ENCODE peak calls at places on chromosomes 1 and 21, in seven cellular contexts. One of them, this sample, is unnamed.
A peak's percentile ranks its signal among the peaks of the same experiment; 100 is the strongest.

GRCh38 chr1:12615166-12615915 is 2.7 kb downstream of the DHRS3 start:
- DNase-seq in foreskin fibroblast: peak; percentile 42
- DNase-seq in pancreas: no peak
- DNase-seq in esophagus muscularis mucosa: no peak
- DNase-seq in ovary: no peak
- DNase-seq in NB4: peak; percentile 63
- DNase-seq in nephron progenitor cell: no peak
- DNase-seq in this sample: no peak

GRCh38 chr1:235673981-235674380 is 24.4 kb upstream of the GNG4 start:
- DNase-seq in ovary: no peak
- DNase-seq in pancreas: no peak
- DNase-seq in foreskin fibroblast: no peak
- DNase-seq in NB4: no peak
- DNase-seq in esophagus muscularis mucosa: no peak
- DNase-seq in nephron progenitor cell: no peak
- DNase-seq in this sample: no peak

GRCh38 chr1:36522021-36522420 is 39.3 kb upstream of the CSF3R start:
- DNase-seq in foreskin fibroblast: no peak
- DNase-seq in ovary: no peak
- DNase-seq in NB4: no peak
- DNase-seq in esophagus muscularis mucosa: no peak
- DNase-seq in pancreas: no peak
- DNase-seq in nephron progenitor cell: no peak
- DNase-seq in this sample: no peak

GRCh38 chr1:101843160-101843559 is 153.6 kb downstream of the OLFM3 start:
- DNase-seq in foreskin fibroblast: no peak
- DNase-seq in pancreas: no peak
- DNase-seq in ovary: no peak
- DNase-seq in nephron progenitor cell: no peak
- DNase-seq in esophagus muscularis mucosa: no peak
- DNase-seq in NB4: no peak
- DNase-seq in this sample: no peak

GRCh38 chr1:150257624-150258274 is at the start of gene CA14:
- DNase-seq in nephron progenitor cell: peak; percentile 69
- DNase-seq in foreskin fibroblast: no peak
- DNase-seq in pancreas: no peak
- DNase-seq in esophagus muscularis mucosa: no peak
- DNase-seq in ovary: peak; percentile 34
- DNase-seq in NB4: no peak
- DNase-seq in this sample: no peak

GRCh38 chr1:220922951-220923350 is 43.7 kb downstream of the HLX start:
- DNase-seq in esophagus muscularis mucosa: peak; percentile 17
- DNase-seq in ovary: no peak
- DNase-seq in pancreas: no peak
- DNase-seq in nephron progenitor cell: no peak
- DNase-seq in foreskin fibroblast: no peak
- DNase-seq in NB4: no peak
- DNase-seq in this sample: no peak

GRCh38 chr1:151540982-151541377 is 871 bp downstream of the TUFT1 start:
- DNase-seq in foreskin fibroblast: no peak
- DNase-seq in esophagus muscularis mucosa: no peak
- DNase-seq in pancreas: peak; percentile 39
- DNase-seq in NB4: no peak
- DNase-seq in ovary: peak; percentile 18
- DNase-seq in nephron progenitor cell: peak; percentile 44
- DNase-seq in this sample: no peak

GRCh38 chr21:38784458-38785266 is 21.1 kb upstream of the ETS2 start:
- DNase-seq in esophagus muscularis mucosa: no peak
- DNase-seq in NB4: no peak
- DNase-seq in nephron progenitor cell: no peak
- DNase-seq in foreskin fibroblast: no peak
- DNase-seq in ovary: no peak
- DNase-seq in pancreas: no peak
- DNase-seq in this sample: no peak

GRCh38 chr1:174198192-174198591 is 38.9 kb downstream of the RABGAP1L start:
- DNase-seq in nephron progenitor cell: no peak
- DNase-seq in ovary: no peak
- DNase-seq in pancreas: no peak
- DNase-seq in NB4: no peak
- DNase-seq in foreskin fibroblast: no peak
- DNase-seq in esophagus muscularis mucosa: no peak
- DNase-seq in this sample: no peak

GRCh38 chr1:117535776-117536175 is 70.1 kb upstream of the TENT5C start:
- DNase-seq in ovary: no peak
- DNase-seq in NB4: no peak
- DNase-seq in foreskin fibroblast: no peak
- DNase-seq in nephron progenitor cell: no peak
- DNase-seq in pancreas: no peak
- DNase-seq in esophagus muscularis mucosa: no peak
- DNase-seq in this sample: no peak

GRCh38 chr21:34992736-34993135 is 56.4 kb downstream of the RUNX1 start:
- DNase-seq in nephron progenitor cell: no peak
- DNase-seq in esophagus muscularis mucosa: no peak
- DNase-seq in NB4: no peak
- DNase-seq in pancreas: peak; percentile 25
- DNase-seq in foreskin fibroblast: peak; percentile 35
- DNase-seq in ovary: peak; percentile 43
- DNase-seq in this sample: peak; percentile 38

GRCh38 chr1:95992013-95992412 is 729.6 kb upstream of the PTBP2 start:
- DNase-seq in ovary: no peak
- DNase-seq in foreskin fibroblast: peak; percentile 4
- DNase-seq in pancreas: no peak
- DNase-seq in NB4: no peak
- DNase-seq in esophagus muscularis mucosa: no peak
- DNase-seq in nephron progenitor cell: no peak
- DNase-seq in this sample: no peak

GRCh38 chr1:146012703-146013565 is 8.6 kb downstream of the HJV start:
- DNase-seq in ovary: no peak
- DNase-seq in pancreas: no peak
- DNase-seq in nephron progenitor cell: no peak
- DNase-seq in foreskin fibroblast: peak; percentile 87
- DNase-seq in NB4: peak; percentile 80
- DNase-seq in esophagus muscularis mucosa: no peak
- DNase-seq in this sample: no peak

GRCh38 chr1:201172336-201172735 is 18.1 kb upstream of the TMEM9 start:
- DNase-seq in ovary: no peak
- DNase-seq in nephron progenitor cell: no peak
- DNase-seq in foreskin fibroblast: no peak
- DNase-seq in pancreas: no peak
- DNase-seq in esophagus muscularis mucosa: no peak
- DNase-seq in NB4: no peak
- DNase-seq in this sample: no peak

GRCh38 chr1:230965535-230965934 is 13.1 kb downstream of the TTC13 start:
- DNase-seq in nephron progenitor cell: no peak
- DNase-seq in NB4: no peak
- DNase-seq in foreskin fibroblast: no peak
- DNase-seq in esophagus muscularis mucosa: no peak
- DNase-seq in pancreas: no peak
- DNase-seq in ovary: no peak
- DNase-seq in this sample: no peak

GRCh38 chr21:45747233-45747766 is 103.8 kb downstream of the PCBP3 start:
- DNase-seq in pancreas: no peak
- DNase-seq in esophagus muscularis mucosa: peak; percentile 78
- DNase-seq in NB4: no peak
- DNase-seq in foreskin fibroblast: no peak
- DNase-seq in nephron progenitor cell: no peak
- DNase-seq in ovary: no peak
- DNase-seq in this sample: no peak

GRCh38 chr1:19648689-19649088 is 4.6 kb downstream of the NBL1 start:
- DNase-seq in ovary: peak; percentile 50
- DNase-seq in NB4: no peak
- DNase-seq in pancreas: no peak
- DNase-seq in esophagus muscularis mucosa: no peak
- DNase-seq in foreskin fibroblast: peak; percentile 77
- DNase-seq in nephron progenitor cell: no peak
- DNase-seq in this sample: no peak

GRCh38 chr1:155078496-155079209 is at the start of gene EFNA3:
- DNase-seq in NB4: peak; percentile 68
- DNase-seq in pancreas: peak; percentile 80
- DNase-seq in esophagus muscularis mucosa: no peak
- DNase-seq in nephron progenitor cell: peak; percentile 95
- DNase-seq in foreskin fibroblast: peak; percentile 82
- DNase-seq in ovary: peak; percentile 83
- DNase-seq in this sample: no peak

GRCh38 chr1:174189424-174190062 is 30.2 kb downstream of the RABGAP1L start:
- DNase-seq in foreskin fibroblast: peak; percentile 15
- DNase-seq in NB4: no peak
- DNase-seq in nephron progenitor cell: no peak
- DNase-seq in ovary: no peak
- DNase-seq in esophagus muscularis mucosa: no peak
- DNase-seq in pancreas: no peak
- DNase-seq in this sample: no peak

GRCh38 chr21:18545908-18546307 is 142.3 kb upstream of the TMPRSS15 start:
- DNase-seq in ovary: no peak
- DNase-seq in NB4: no peak
- DNase-seq in nephron progenitor cell: no peak
- DNase-seq in foreskin fibroblast: no peak
- DNase-seq in esophagus muscularis mucosa: no peak
- DNase-seq in pancreas: no peak
- DNase-seq in this sample: no peak

GRCh38 chr1:25867210-25867991 is 8.1 kb downstream of the PAQR7 start:
- DNase-seq in pancreas: peak; percentile 48
- DNase-seq in ovary: no peak
- DNase-seq in NB4: no peak
- DNase-seq in nephron progenitor cell: no peak
- DNase-seq in foreskin fibroblast: no peak
- DNase-seq in esophagus muscularis mucosa: no peak
- DNase-seq in this sample: no peak

GRCh38 chr1:14606632-14607031 is 8.1 kb downstream of the KAZN start:
- DNase-seq in NB4: peak; percentile 20
- DNase-seq in ovary: no peak
- DNase-seq in foreskin fibroblast: no peak
- DNase-seq in nephron progenitor cell: no peak
- DNase-seq in pancreas: no peak
- DNase-seq in esophagus muscularis mucosa: no peak
- DNase-seq in this sample: no peak
- TF ChIP-seq CTCF in NB4: peak; percentile 29
- TF ChIP-seq CTCF in ovary: no peak
- TF ChIP-seq CTCF in foreskin fibroblast: no peak
- TF ChIP-seq CTCF in nephron progenitor cell: peak; percentile 44
- TF ChIP-seq CTCF in pancreas: no peak
- TF ChIP-seq CTCF in esophagus muscularis mucosa: no peak
- TF ChIP-seq CTCF in this sample: peak; percentile 29

GRCh38 chr1:179591592-179592580 is at the start of gene TDRD5:
- DNase-seq in pancreas: peak; percentile 69
- DNase-seq in ovary: no peak
- DNase-seq in nephron progenitor cell: no peak
- DNase-seq in NB4: no peak
- DNase-seq in foreskin fibroblast: no peak
- DNase-seq in esophagus muscularis mucosa: no peak
- DNase-seq in this sample: no peak
- TF ChIP-seq CTCF in pancreas: no peak
- TF ChIP-seq CTCF in ovary: no peak
- TF ChIP-seq CTCF in nephron progenitor cell: no peak
- TF ChIP-seq CTCF in NB4: no peak
- TF ChIP-seq CTCF in foreskin fibroblast: no peak
- TF ChIP-seq CTCF in esophagus muscularis mucosa: no peak
- TF ChIP-seq CTCF in this sample: no peak

GRCh38 chr1:31746687-31747086 is 17.5 kb downstream of the ADGRB2 start:
- DNase-seq in foreskin fibroblast: peak; percentile 28
- DNase-seq in ovary: no peak
- DNase-seq in nephron progenitor cell: no peak
- DNase-seq in NB4: no peak
- DNase-seq in esophagus muscularis mucosa: no peak
- DNase-seq in pancreas: no peak
- DNase-seq in this sample: no peak

GRCh38 chr1:31747304-31747703 is 16.8 kb downstream of the ADGRB2 start:
- DNase-seq in foreskin fibroblast: no peak
- DNase-seq in esophagus muscularis mucosa: no peak
- DNase-seq in NB4: no peak
- DNase-seq in pancreas: no peak
- DNase-seq in nephron progenitor cell: no peak
- DNase-seq in ovary: no peak
- DNase-seq in this sample: no peak

GRCh38 chr1:31744165-31744888 is 19.8 kb downstream of the ADGRB2 start:
- DNase-seq in NB4: no peak
- DNase-seq in nephron progenitor cell: no peak
- DNase-seq in esophagus muscularis mucosa: no peak
- DNase-seq in ovary: no peak
- DNase-seq in foreskin fibroblast: no peak
- DNase-seq in pancreas: no peak
- DNase-seq in this sample: no peak

GRCh38 chr1:31745071-31745897 is 18.9 kb downstream of the ADGRB2 start:
- DNase-seq in pancreas: peak; percentile 64
- DNase-seq in esophagus muscularis mucosa: no peak
- DNase-seq in foreskin fibroblast: peak; percentile 83
- DNase-seq in NB4: peak; percentile 67
- DNase-seq in ovary: peak; percentile 58
- DNase-seq in nephron progenitor cell: peak; percentile 79
- DNase-seq in this sample: no peak

GRCh38 chr1:31745898-31746668 is 18.1 kb downstream of the ADGRB2 start:
- DNase-seq in esophagus muscularis mucosa: no peak
- DNase-seq in pancreas: no peak
- DNase-seq in NB4: no peak
- DNase-seq in ovary: no peak
- DNase-seq in foreskin fibroblast: no peak
- DNase-seq in nephron progenitor cell: no peak
- DNase-seq in this sample: no peak
- TF ChIP-seq CTCF in esophagus muscularis mucosa: no peak
- TF ChIP-seq CTCF in pancreas: no peak
- TF ChIP-seq CTCF in NB4: no peak
- TF ChIP-seq CTCF in ovary: no peak
- TF ChIP-seq CTCF in foreskin fibroblast: no peak
- TF ChIP-seq CTCF in nephron progenitor cell: no peak
- TF ChIP-seq CTCF in this sample: no peak

GRCh38 chr1:187947359-187947758 is 1118.6 kb downstream of the PLA2G4A start:
- DNase-seq in ovary: no peak
- DNase-seq in pancreas: no peak
- DNase-seq in nephron progenitor cell: no peak
- DNase-seq in foreskin fibroblast: no peak
- DNase-seq in NB4: no peak
- DNase-seq in esophagus muscularis mucosa: no peak
- DNase-seq in this sample: no peak

GRCh38 chr1:187943606-187944403 is 1115.1 kb downstream of the PLA2G4A start:
- DNase-seq in pancreas: no peak
- DNase-seq in esophagus muscularis mucosa: no peak
- DNase-seq in foreskin fibroblast: no peak
- DNase-seq in nephron progenitor cell: no peak
- DNase-seq in ovary: no peak
- DNase-seq in NB4: no peak
- DNase-seq in this sample: no peak

GRCh38 chr1:187948170-187948794 is 1119.5 kb downstream of the PLA2G4A start:
- DNase-seq in NB4: no peak
- DNase-seq in foreskin fibroblast: no peak
- DNase-seq in ovary: no peak
- DNase-seq in esophagus muscularis mucosa: no peak
- DNase-seq in pancreas: no peak
- DNase-seq in nephron progenitor cell: no peak
- DNase-seq in this sample: no peak

GRCh38 chr1:187938092-187938491 is 1109.3 kb downstream of the PLA2G4A start:
- DNase-seq in foreskin fibroblast: no peak
- DNase-seq in NB4: no peak
- DNase-seq in esophagus muscularis mucosa: no peak
- DNase-seq in ovary: no peak
- DNase-seq in nephron progenitor cell: no peak
- DNase-seq in pancreas: no peak
- DNase-seq in this sample: no peak

DNA sequence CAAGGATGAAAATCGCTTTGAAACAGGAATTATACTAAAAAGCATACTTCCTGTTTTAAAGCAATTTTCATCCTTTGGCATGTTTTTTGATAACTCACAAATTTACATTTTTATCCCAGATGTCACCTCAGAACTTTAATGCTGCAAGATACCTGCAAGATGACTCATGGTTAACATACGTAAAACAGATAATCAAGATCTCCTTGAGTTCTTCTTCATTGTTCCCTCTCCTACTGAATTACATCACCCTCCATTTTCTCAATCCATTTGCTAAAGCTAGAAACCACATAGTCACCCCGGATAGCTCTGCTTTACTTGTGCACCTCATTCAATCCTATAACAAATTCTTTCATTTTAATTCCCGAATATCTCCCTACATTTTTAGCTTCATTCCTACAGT is 1114.2 kb downstream of the PLA2G4A start:
- DNase-seq in nephron progenitor cell: no peak
- DNase-seq in pancreas: no peak
- DNase-seq in NB4: no peak
- DNase-seq in esophagus muscularis mucosa: no peak
- DNase-seq in foreskin fibroblast: no peak
- DNase-seq in ovary: no peak
- DNase-seq in this sample: no peak
- TF ChIP-seq CTCF in nephron progenitor cell: no peak
- TF ChIP-seq CTCF in pancreas: no peak
- TF ChIP-seq CTCF in NB4: no peak
- TF ChIP-seq CTCF in esophagus muscularis mucosa: no peak
- TF ChIP-seq CTCF in foreskin fibroblast: no peak
- TF ChIP-seq CTCF in ovary: no peak
- TF ChIP-seq CTCF in this sample: no peak

This sample was measured in AG09319.